ENCODE peak calls at places on chromosomes 12 and 14, in seven cellular contexts. Y is lower lobe of right lung; H is neuronal stem cell; X is effector memory CD4-positive, alpha-beta T cell; F is mucosa of descending colon; O is fibroblast of lung; E is neural progenitor cell. I is an unnamed sample.

GRCh38 chr12:509494-509893 is 49.8 kb downstream of the B4GALNT3 start:
- DNase-seq in O (no peak), X (no peak), F (no peak), Y (no peak), H (no peak), E (peak; percentile 27), I (no peak)

GRCh38 chr12:2999265-2999841 is 40.2 kb downstream of the TEAD4 start:
- DNase-seq in Y (no peak), H (no peak), E (peak; percentile 66), O (no peak), X (no peak), F (no peak), I (no peak)

GRCh38 chr14:95282354-95282985 is 37.2 kb downstream of the CLMN start:
- DNase-seq in H (no peak), F (no peak), Y (no peak), O (no peak), E (no peak), X (no peak), I (no peak)

GRCh38 chr12:107554941-107555340 is 130.7 kb upstream of the PWP1 start:
- DNase-seq in E (no peak), O (no peak), Y (no peak), X (no peak), H (no peak), F (no peak), I (no peak)

GRCh38 chr12:84038241-84038640 is 874.4 kb downstream of the SLC6A15 start:
- DNase-seq in F (no peak), X (no peak), O (no peak), Y (no peak), H (peak; percentile 26), E (peak; percentile 79), I (no peak)

GRCh38 chr12:66823857-66824570 is 145.1 kb upstream of the GRIP1 start:
- DNase-seq in Y (no peak), O (no peak), F (no peak), H (no peak), E (no peak), X (no peak), I (no peak)

GRCh38 chr12:87848248-87848868 is 180.8 kb downstream of the C12orf50 start:
- DNase-seq in F (no peak), O (peak; percentile 84), X (no peak), H (peak; percentile 49), Y (no peak), E (peak; percentile 66), I (no peak)

GRCh38 chr14:50334211-50334610 is 22.1 kb downstream of the DMAC2L start:
- DNase-seq in H (no peak), X (no peak), E (no peak), O (no peak), Y (no peak), F (no peak), I (no peak)

GRCh38 chr12:123892180-123892559 is 80.5 kb downstream of the CCDC92 start:
- DNase-seq in H (no peak), Y (no peak), O (no peak), X (no peak), E (no peak), F (no peak), I (no peak)

GRCh38 chr14:20327005-20327869 is 5.8 kb downstream of the CCNB1IP1 start:
- DNase-seq in Y (no peak), X (no peak), H (peak; percentile 45), O (peak; percentile 79), F (no peak), E (peak; percentile 65), I (no peak)

GRCh38 chr14:104320611-104321086 is 182.3 kb downstream of the KIF26A start:
- DNase-seq in X (no peak), E (no peak), Y (peak; percentile 29), O (no peak), F (peak; percentile 39), H (no peak), I (no peak)

GRCh38 chr14:61536661-61537566 is 158.4 kb upstream of the HIF1A start:
- DNase-seq in E (no peak), H (no peak), Y (no peak), F (no peak), O (no peak), X (no peak), I (no peak)

GRCh38 chr12:30582943-30583342 is 112.7 kb downstream of the IPO8 start:
- DNase-seq in E (no peak), F (no peak), X (no peak), Y (no peak), H (no peak), O (no peak), I (no peak)

GRCh38 chr14:74038015-74038859 is 19.1 kb downstream of the BBOF1 start:
- DNase-seq in Y (no peak), E (peak; percentile 52), X (no peak), H (peak; percentile 31), O (peak; percentile 76), F (no peak), I (no peak)

GRCh38 chr12:59023861-59024424 is 103.6 kb upstream of the LRIG3 start:
- DNase-seq in Y (no peak), E (no peak), X (no peak), O (no peak), F (no peak), H (no peak), I (no peak)

GRCh38 chr12:9736931-9737705 is 4.2 kb upstream of the CLECL1 start:
- DNase-seq in X (no peak), E (no peak), Y (no peak), F (no peak), H (no peak), O (no peak), I (no peak)

GRCh38 chr12:88627501-88627900 is 47.2 kb upstream of the KITLG start:
- DNase-seq in X (no peak), O (peak; percentile 70), E (no peak), H (no peak), F (no peak), Y (no peak), I (no peak)

GRCh38 chr14:80206351-80206750 is 5.0 kb downstream of the DIO2 start:
- DNase-seq in H (no peak), Y (no peak), X (no peak), O (no peak), F (no peak), E (no peak), I (no peak)

GRCh38 chr12:12404297-12404696 is 47.4 kb downstream of the BORCS5 start:
- DNase-seq in O (no peak), X (no peak), F (no peak), H (no peak), E (peak; percentile 31), Y (no peak), I (no peak)

DNA sequence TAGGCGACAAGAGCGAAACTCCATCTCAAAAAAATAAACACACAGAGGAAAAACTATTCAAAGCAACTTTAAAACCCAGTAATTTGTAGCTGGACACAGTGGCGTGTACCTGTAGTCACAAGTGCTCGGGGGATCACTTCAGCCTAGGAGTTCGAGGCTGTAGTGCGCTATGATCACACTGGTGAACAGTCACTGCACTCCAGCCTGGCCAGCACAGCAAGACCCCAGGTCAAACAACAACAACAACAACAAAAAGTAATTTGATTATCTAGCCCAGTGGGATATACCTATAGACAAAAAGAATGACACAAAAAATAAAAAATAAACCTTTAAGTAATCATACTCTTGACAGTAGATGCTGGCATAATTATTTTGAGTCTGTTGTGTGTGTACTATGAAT is 29.3 kb downstream of the STX2 start:
- DNase-seq in E (no peak), H (no peak), F (no peak), Y (no peak), O (no peak), X (no peak), I (no peak)
- H3K36me3 ChIP-seq in E (peaks cover 9% of the 10 kb centered on the region), H (peaks cover 67% of the 10 kb centered on the region), F (no peaks in the 10 kb centered on the region), Y (peaks cover 81% of the 10 kb centered on the region), O (peaks cover 14% of the 10 kb centered on the region), X (peaks cover 57% of the 10 kb centered on the region), I (peaks cover 23% of the 10 kb centered on the region)

GRCh38 chr14:54680636-54681035 is 113.7 kb downstream of the SAMD4A start:
- DNase-seq in E (no peak), X (no peak), O (no peak), Y (no peak), H (no peak), F (no peak), I (no peak)

GRCh38 chr14:54683882-54684794 is 117.2 kb downstream of the SAMD4A start:
- DNase-seq in H (no peak), X (no peak), F (no peak), E (peak; percentile 58), Y (no peak), O (peak; percentile 78), I (no peak)

GRCh38 chr14:54685286-54685845 is 118.4 kb downstream of the SAMD4A start:
- DNase-seq in Y (no peak), H (no peak), E (no peak), X (no peak), O (no peak), F (no peak), I (no peak)

GRCh38 chr14:54681819-54682261 is 114.9 kb downstream of the SAMD4A start:
- DNase-seq in F (no peak), Y (no peak), E (no peak), O (no peak), X (no peak), H (no peak), I (no peak)

DNA sequence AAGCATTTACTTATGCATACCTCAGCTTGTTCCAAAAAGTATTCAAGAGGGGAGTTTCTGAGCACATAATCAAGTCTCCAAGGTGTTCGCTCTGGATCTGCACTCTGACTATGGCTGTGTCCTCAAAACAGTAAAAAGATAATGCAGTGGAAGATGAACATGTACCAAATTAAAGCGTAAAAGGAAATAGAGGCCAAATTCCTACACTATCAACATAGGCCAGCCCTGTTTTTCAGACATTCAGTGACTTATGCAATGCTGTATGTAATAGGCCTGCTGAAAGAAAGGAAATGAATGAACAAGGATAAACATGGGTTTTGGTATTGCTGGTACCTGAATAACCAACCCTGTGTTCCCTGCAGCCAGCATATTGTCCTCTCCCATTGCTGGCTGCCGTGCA is 115.7 kb downstream of the SAMD4A start:
- DNase-seq in O (no peak), E (no peak), X (no peak), H (no peak), Y (no peak), F (no peak), I (no peak)
- H3K4me1 ChIP-seq in O (peaks cover 46% of the 10 kb centered on the region), E (peaks cover 20% of the 10 kb centered on the region), X (no peaks in the 10 kb centered on the region), H (peaks cover 7% of the 10 kb centered on the region), Y (peaks cover 31% of the 10 kb centered on the region), F (no peaks in the 10 kb centered on the region), I (no peaks in the 10 kb centered on the region)

DNA sequence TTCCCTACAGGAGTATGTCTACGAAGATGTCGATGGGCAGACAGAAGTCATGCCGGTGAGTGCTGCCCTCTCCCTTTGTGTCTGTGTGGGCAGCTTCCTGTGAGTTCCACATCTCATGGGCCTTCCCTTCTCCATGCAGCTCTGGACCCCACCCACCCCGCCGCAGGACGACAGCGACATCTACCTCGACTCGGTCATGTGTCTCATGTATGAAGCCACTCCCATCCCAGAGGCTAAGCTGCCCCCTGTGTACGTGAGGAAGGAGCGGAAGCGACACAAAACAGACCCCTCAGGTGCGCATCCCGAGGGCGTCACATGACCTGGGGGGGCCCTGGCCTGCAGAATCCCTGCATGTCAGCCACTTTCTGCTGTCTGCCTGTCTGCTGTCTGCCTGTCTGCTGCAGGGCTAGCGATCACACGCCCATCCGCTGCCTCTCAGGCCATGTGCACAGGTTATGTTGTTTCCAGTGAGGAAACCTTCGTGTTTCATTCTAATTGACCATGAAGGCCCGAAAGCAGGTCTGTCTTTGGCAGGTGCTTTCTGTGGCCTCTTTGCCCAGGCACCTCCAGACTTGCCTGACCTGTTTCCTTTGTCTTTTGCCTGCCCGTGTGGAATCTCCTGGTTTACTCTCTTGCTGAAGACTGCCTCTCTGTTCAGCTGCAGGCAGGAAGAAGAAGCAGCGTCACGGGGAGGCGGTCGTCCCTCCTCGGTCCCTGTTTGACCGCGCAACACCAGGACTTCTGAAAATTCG is 95.1 kb downstream of the EP400 start:
- DNase-seq in H (no peak), X (no peak), E (no peak), Y (no peak), F (no peak), O (no peak), I (no peak)
- H3K36me3 ChIP-seq in H (peaks cover 95% of the 10 kb centered on the region), X (peaks cover 67% of the 10 kb centered on the region), E (no peaks in the 10 kb centered on the region), Y (peaks cover 94% of the 10 kb centered on the region), F (no peaks in the 10 kb centered on the region), O (peaks cover 19% of the 10 kb centered on the region), I (peaks cover 52% of the 10 kb centered on the region)

GRCh38 chr12:49664591-49665146 is 41.3 kb downstream of the PRPF40B start:
- DNase-seq in E (no peak), F (no peak), O (no peak), Y (no peak), H (no peak), X (no peak), I (no peak)
- H3K4me1 ChIP-seq in E (no peaks in the 10 kb centered on the region), F (peaks cover 10% of the 10 kb centered on the region), O (peaks cover 11% of the 10 kb centered on the region), Y (peaks cover 60% of the 10 kb centered on the region), H (peaks cover 14% of the 10 kb centered on the region), X (peaks cover 45% of the 10 kb centered on the region), I (peaks cover 70% of the 10 kb centered on the region)

I was measured in CD8-positive, alpha-beta T cell.